ENCODE peak calls at places on chromosome 4, in four cellular contexts. One of them, this sample, is unnamed.

GRCh38 chr4:189809885-189810284 is 130.8 kb upstream of the FRG1 start:
- DNase-seq in AG09309: no peak
- DNase-seq in transverse colon: no peak
- DNase-seq in breast epithelium: no peak
- DNase-seq in this sample: no peak

GRCh38 chr4:7675136-7675535 is 240.4 kb upstream of the PSAPL1 start:
- DNase-seq in AG09309: no peak
- DNase-seq in transverse colon: no peak
- DNase-seq in breast epithelium: no peak
- DNase-seq in this sample: no peak

GRCh38 chr4:74311696-74312313 is 3.5 kb downstream of the EPGN start:
- DNase-seq in AG09309: no peak
- DNase-seq in transverse colon: no peak
- DNase-seq in breast epithelium: no peak
- DNase-seq in this sample: peak

GRCh38 chr4:145098675-145099037 is 545 bp downstream of the ABCE1 start:
- DNase-seq in AG09309: no peak
- DNase-seq in transverse colon: peak
- DNase-seq in breast epithelium: no peak
- DNase-seq in this sample: peak

GRCh38 chr4:78059524-78059889 is 2.4 kb downstream of the FRAS1 start:
- DNase-seq in AG09309: no peak
- DNase-seq in transverse colon: peak
- DNase-seq in breast epithelium: no peak
- DNase-seq in this sample: no peak

GRCh38 chr4:186095406-186095805 is 9.1 kb upstream of the FAM149A start:
- DNase-seq in AG09309: no peak
- DNase-seq in transverse colon: no peak
- DNase-seq in breast epithelium: no peak
- DNase-seq in this sample: no peak

GRCh38 chr4:74391890-74392478 is 27.0 kb downstream of the EREG start:
- DNase-seq in AG09309: no peak
- DNase-seq in transverse colon: no peak
- DNase-seq in breast epithelium: no peak
- DNase-seq in this sample: no peak

GRCh38 chr4:187085339-187085738 is 361.7 kb upstream of the FAT1 start:
- DNase-seq in AG09309: no peak
- DNase-seq in transverse colon: no peak
- DNase-seq in breast epithelium: no peak
- DNase-seq in this sample: no peak

GRCh38 chr4:41537267-41537890 is 578 bp upstream of the LIMCH1 start:
- DNase-seq in AG09309: no peak
- DNase-seq in transverse colon: no peak
- DNase-seq in breast epithelium: no peak
- DNase-seq in this sample: no peak

GRCh38 chr4:41539711-41540110 is 1.8 kb downstream of the LIMCH1 start:
- DNase-seq in AG09309: no peak
- DNase-seq in transverse colon: no peak
- DNase-seq in breast epithelium: no peak
- DNase-seq in this sample: no peak

GRCh38 chr4:41538017-41538733 is at the start of gene LIMCH1:
- DNase-seq in AG09309: peak
- DNase-seq in transverse colon: peak
- DNase-seq in breast epithelium: no peak
- DNase-seq in this sample: no peak

GRCh38 chr4:41540687-41541086 is 2.7 kb downstream of the LIMCH1 start:
- DNase-seq in AG09309: no peak
- DNase-seq in transverse colon: no peak
- DNase-seq in breast epithelium: no peak
- DNase-seq in this sample: peak

DNA sequence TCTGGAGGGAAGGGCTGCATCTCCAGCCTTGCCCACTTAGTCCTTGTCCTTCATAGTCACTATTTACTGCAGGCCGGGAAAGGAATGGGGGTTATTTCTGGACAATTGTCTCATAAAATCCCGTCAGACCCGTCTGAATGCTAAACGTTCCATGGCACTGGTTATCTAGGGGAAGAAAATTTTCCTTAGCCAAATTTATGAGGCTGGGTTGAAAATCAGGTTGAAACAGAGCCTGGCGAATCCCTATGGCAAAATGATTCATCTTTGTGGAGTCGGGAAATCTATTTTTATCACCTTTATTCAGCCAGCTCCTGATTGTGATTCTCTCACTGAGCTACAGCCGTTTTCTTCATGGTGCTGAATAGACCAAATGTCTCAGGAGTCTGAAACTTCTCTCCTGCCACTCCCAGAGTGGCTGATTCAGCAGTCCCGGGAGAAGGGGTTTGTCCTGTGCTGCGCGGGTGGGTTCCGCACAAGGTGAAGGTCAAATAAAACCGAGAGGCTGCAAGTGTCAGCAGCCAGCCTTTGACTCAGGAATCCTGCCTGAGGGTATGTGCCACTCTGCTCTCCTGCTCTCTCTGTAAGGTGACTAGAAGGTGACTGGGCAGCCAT is 1.0 kb downstream of the LIMCH1 start:
- DNase-seq in AG09309: peak
- DNase-seq in transverse colon: no peak
- DNase-seq in breast epithelium: no peak
- DNase-seq in this sample: no peak
- H3K4me3 ChIP-seq in AG09309: peak
- H3K4me3 ChIP-seq in transverse colon: no peak
- H3K4me3 ChIP-seq in breast epithelium: peak
- H3K4me3 ChIP-seq in this sample: no peak

GRCh38 chr4:151644625-151645024 is 116.2 kb downstream of the GATB start:
- DNase-seq in AG09309: no peak
- DNase-seq in transverse colon: no peak
- DNase-seq in breast epithelium: no peak
- DNase-seq in this sample: no peak
- TF ChIP-seq CTCF in AG09309: peak
- TF ChIP-seq CTCF in transverse colon: no peak
- TF ChIP-seq CTCF in breast epithelium: no peak
- TF ChIP-seq CTCF in this sample: peak

GRCh38 chr4:107037188-107037587 is 1.1 kb upstream of the DKK2 start:
- DNase-seq in AG09309: no peak
- DNase-seq in transverse colon: peak
- DNase-seq in breast epithelium: no peak
- DNase-seq in this sample: no peak
- H3K4me3 ChIP-seq in AG09309: peak
- H3K4me3 ChIP-seq in transverse colon: peak
- H3K4me3 ChIP-seq in breast epithelium: peak
- H3K4me3 ChIP-seq in this sample: peak

DNA sequence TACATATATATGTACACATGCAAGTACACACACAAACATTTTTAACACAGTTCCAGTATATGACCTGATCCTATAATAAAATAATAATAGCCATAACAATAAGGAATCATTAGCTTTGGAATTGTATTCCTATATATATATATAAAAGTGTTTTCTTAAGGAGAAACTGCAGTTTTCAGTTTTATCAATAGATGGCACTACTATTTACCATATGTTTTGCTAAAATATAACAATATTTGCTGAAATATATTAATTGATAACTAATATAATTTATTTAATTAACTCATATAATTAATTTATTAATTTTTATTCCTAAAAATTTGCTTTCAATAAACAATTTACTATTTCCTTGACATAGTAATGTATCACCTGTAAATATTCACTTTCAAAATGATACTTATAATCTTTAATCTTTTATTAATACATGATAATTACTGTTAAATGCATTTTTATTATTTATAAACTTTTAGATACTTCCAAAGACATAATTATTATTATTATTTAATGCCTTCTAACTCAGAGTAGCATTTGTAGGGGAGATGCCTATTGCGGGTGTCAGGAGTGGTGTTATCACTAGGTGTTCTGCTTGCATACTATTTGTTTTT is 599.5 kb downstream of the FSTL5 start:
- DNase-seq in AG09309: no peak
- DNase-seq in transverse colon: no peak
- DNase-seq in breast epithelium: no peak
- DNase-seq in this sample: no peak
- TF ChIP-seq CTCF in AG09309: peak
- TF ChIP-seq CTCF in transverse colon: no peak
- TF ChIP-seq CTCF in breast epithelium: no peak
- TF ChIP-seq CTCF in this sample: no peak

GRCh38 chr4:119666653-119667091 is 38.1 kb upstream of the PDE5A start:
- DNase-seq in AG09309: no peak
- DNase-seq in transverse colon: no peak
- DNase-seq in breast epithelium: no peak
- DNase-seq in this sample: no peak

GRCh38 chr4:119664168-119664907 is 35.7 kb upstream of the PDE5A start:
- DNase-seq in AG09309: no peak
- DNase-seq in transverse colon: no peak
- DNase-seq in breast epithelium: no peak
- DNase-seq in this sample: no peak

GRCh38 chr4:119661231-119661630 is 32.6 kb upstream of the PDE5A start:
- DNase-seq in AG09309: no peak
- DNase-seq in transverse colon: no peak
- DNase-seq in breast epithelium: no peak
- DNase-seq in this sample: no peak

GRCh38 chr4:119665718-119666117 is 37.1 kb upstream of the PDE5A start:
- DNase-seq in AG09309: no peak
- DNase-seq in transverse colon: no peak
- DNase-seq in breast epithelium: no peak
- DNase-seq in this sample: no peak

DNA sequence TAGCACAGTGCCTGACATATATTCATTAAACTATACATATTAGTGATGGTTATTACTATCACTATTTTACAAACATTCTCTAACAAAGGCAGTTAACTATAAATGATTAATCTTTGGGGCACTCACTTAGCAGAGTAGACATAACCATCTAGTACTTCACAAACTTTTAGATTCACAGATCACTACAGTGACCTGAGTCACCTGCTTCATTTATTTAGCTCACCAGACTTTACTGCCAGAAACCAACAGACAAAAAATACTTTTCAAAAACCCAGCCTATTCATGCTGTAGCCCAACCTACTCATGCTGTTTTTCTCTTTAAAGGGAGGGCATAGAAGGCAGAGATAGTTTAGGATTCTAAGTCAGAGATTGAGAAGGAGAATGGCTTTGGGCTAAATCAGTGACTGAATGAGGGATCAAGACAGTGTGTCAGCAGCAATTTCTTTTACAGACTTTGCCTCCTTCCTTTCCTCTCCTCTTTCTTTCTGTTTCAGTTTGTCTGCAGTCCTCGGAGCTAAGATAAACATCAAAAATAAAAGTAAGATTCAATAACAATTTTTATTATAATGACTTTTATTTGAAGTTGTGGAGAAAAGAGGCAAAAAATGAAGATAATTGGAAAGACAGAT is 34.7 kb upstream of the PDE5A start:
- DNase-seq in AG09309: no peak
- DNase-seq in transverse colon: no peak
- DNase-seq in breast epithelium: no peak
- DNase-seq in this sample: no peak
- H3K4me3 ChIP-seq in AG09309: no peak
- H3K4me3 ChIP-seq in transverse colon: peak
- H3K4me3 ChIP-seq in breast epithelium: no peak
- H3K4me3 ChIP-seq in this sample: peak

GRCh38 chr4:5887011-5887360 is 5.9 kb downstream of the CRMP1 start:
- DNase-seq in AG09309: no peak
- DNase-seq in transverse colon: no peak
- DNase-seq in breast epithelium: no peak
- DNase-seq in this sample: no peak
- TF ChIP-seq CTCF in AG09309: no peak
- TF ChIP-seq CTCF in transverse colon: no peak
- TF ChIP-seq CTCF in breast epithelium: no peak
- TF ChIP-seq CTCF in this sample: no peak

DNA sequence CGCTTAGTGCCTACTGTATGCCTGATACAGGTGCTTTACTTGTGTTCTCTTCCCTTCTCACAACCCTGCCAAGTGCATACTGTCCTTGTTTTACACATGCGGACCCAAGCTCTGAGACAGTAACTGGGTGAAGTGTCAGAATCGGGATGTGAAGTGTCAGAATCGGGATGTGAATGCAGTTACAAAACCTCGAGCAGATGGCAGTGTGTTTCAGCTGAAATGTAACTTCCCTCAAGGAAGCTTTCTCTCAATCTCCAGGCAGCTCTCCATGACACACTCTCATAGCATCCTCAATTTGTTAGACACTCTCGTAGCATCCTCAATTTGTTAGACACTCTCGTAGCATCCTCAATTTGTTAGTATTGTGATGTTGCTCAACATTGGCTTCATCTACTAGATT is 1.0 kb upstream of the HPSE start:
- DNase-seq in AG09309: no peak
- DNase-seq in transverse colon: no peak
- DNase-seq in breast epithelium: no peak
- DNase-seq in this sample: no peak
- H3K4me3 ChIP-seq in AG09309: no peak
- H3K4me3 ChIP-seq in transverse colon: no peak
- H3K4me3 ChIP-seq in breast epithelium: no peak
- H3K4me3 ChIP-seq in this sample: no peak

GRCh38 chr4:2673157-2673556 is 83.0 kb downstream of the TNIP2 start:
- DNase-seq in AG09309: no peak
- DNase-seq in transverse colon: no peak
- DNase-seq in breast epithelium: no peak
- DNase-seq in this sample: no peak
- TF ChIP-seq CTCF in AG09309: peak
- TF ChIP-seq CTCF in transverse colon: no peak
- TF ChIP-seq CTCF in breast epithelium: no peak
- TF ChIP-seq CTCF in this sample: peak

DNA sequence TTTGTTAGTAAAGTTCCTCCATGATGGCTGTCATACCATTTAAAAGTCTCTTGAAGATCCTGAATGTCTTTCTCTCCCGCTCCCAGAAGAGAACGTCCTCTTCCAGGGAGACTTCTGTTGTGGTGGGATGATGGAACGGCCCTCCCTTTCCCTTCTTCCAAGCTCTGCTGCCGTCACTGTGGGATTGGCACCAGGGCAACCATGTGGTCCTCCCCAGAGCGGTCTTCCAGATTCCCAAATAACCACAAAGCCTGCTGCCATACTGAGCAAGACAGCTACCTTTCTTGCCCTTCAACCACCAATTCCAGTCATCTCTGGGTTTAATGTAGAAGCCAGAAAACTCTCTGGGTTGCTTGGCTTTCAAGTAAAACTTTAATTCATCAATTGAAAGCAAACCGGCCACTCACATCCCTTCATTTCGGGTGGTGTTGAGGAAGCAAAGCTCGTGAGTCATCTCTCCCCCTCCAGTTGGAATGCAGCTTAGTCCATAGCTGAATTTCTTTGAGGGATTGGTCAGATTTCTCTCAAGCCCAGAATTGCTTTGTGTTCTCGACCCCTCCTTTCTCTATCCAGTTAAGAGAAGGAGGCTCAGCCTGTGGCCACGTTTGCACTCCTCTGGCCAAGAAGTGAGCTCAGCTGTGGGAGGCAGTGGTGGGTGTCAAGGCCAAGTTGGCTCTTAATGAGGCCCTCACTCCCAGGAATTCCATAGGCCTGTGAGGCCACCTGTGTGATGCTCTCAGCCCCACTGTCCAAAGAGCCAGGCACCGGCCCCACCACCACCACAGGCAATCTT is 36.9 kb downstream of the FHDC1 start:
- DNase-seq in AG09309: peak
- DNase-seq in transverse colon: no peak
- DNase-seq in breast epithelium: no peak
- DNase-seq in this sample: peak
- H3K4me3 ChIP-seq in AG09309: peak
- H3K4me3 ChIP-seq in transverse colon: no peak
- H3K4me3 ChIP-seq in breast epithelium: no peak
- H3K4me3 ChIP-seq in this sample: no peak